ENCODE peak calls at places on chromosomes 5 and 9, in four cellular contexts. M is A549, H is HepG2, N is H1. Z is an unnamed sample.

GRCh38 chr5:91538179-91538578 is 155.1 kb upstream of the ARRDC3 start:
- DNase-seq in M (no peak), H (no peak), N (no peak), Z (no peak)

GRCh38 chr5:84437673-84438315 is 53.1 kb upstream of the EDIL3 start:
- DNase-seq in M (peak; percentile 8), H (no peak), N (no peak), Z (no peak)

GRCh38 chr9:127683723-127684122 is 23.1 kb upstream of the CFAP157 start:
- DNase-seq in M (no peak), H (no peak), N (no peak), Z (no peak)

GRCh38 chr5:170200876-170201275 is 31.9 kb upstream of the C5orf58 start:
- DNase-seq in M (no peak), H (no peak), N (no peak), Z (no peak)

GRCh38 chr9:79461735-79462134 is 110.0 kb upstream of the TLE4 start:
- DNase-seq in M (no peak), H (no peak), N (no peak), Z (no peak)

GRCh38 chr5:125125031-125125823 is 378.8 kb upstream of the ZNF608 start:
- DNase-seq in M (no peak), H (no peak), N (no peak), Z (no peak)

GRCh38 chr5:137245438-137245837 is 253.7 kb downstream of the SPOCK1 start:
- DNase-seq in M (no peak), H (no peak), N (no peak), Z (no peak)

GRCh38 chr9:3359778-3360177 is 166.0 kb downstream of the RFX3 start:
- DNase-seq in M (no peak), H (no peak), N (no peak), Z (no peak)

GRCh38 chr5:105745111-105745510 is 1925.6 kb downstream of the EFNA5 start:
- DNase-seq in M (no peak), H (no peak), N (no peak), Z (no peak)

GRCh38 chr9:27610622-27611021 is 37.3 kb upstream of the C9orf72 start:
- DNase-seq in M (no peak), H (no peak), N (no peak), Z (no peak)

GRCh38 chr5:34539183-34539582 is 116.9 kb upstream of the RAI14 start:
- DNase-seq in M (no peak), H (no peak), N (no peak), Z (no peak)

GRCh38 chr9:123248630-123249029 is 19.8 kb downstream of the STRBP start:
- DNase-seq in M (no peak), H (no peak), N (no peak), Z (no peak)

GRCh38 chr5:146751781-146752401 is 126.7 kb downstream of the PPP2R2B start:
- DNase-seq in M (no peak), H (no peak), N (no peak), Z (no peak)

GRCh38 chr9:77725820-77726219 is 77.7 kb upstream of the GNA14 start:
- DNase-seq in M (no peak), H (no peak), N (no peak), Z (no peak)

DNA sequence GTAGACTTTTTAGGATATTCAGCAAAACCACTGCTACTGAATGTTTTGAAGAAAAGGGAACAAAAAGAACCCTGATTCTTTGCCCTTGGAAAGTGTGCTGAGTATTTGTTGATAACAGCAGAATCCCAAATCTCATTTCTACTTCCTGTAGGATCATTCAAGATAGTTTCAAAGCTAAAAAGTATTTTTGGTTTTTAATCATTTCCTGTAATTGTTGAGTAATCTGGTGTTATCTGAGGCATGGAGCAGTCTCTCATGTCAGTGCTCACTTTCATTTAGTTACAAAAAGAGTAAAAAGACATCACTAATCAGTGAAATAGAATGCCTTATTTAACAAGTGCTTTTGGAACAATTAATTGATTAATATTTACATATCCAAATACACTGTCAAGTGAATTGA is 56.1 kb downstream of the ITGA2 start:
- DNase-seq in M (no peak), H (no peak), N (no peak), Z (no peak)
- TF ChIP-seq CEBPB in M (no peak), H (no peak), N (no peak), Z (no peak)

DNA sequence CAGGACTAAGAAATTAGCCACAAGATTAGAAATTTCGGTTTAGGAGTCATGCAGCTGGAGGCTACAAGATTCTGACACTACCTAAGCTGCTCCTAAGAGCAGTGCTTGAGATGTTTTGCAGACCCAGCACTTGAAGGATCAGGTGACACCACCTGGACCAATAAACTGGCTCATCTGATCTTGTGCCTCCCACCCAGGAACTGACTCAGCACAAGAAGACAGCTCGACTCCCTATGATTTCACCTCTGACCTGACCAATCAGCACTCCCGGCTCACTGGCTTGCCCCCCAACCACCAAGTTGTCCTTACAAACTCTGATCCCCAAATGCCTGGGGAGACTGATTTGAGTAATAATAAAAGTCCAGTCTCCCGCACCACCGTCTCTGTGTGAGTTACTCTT is 170.4 kb downstream of the TTC39B start:
- DNase-seq in M (peak; percentile 21), H (no peak), N (no peak), Z (peak; percentile 16)
- TF ChIP-seq PHF8 in M (no peak), H (no peak), N (no peak), Z (no peak)

DNA sequence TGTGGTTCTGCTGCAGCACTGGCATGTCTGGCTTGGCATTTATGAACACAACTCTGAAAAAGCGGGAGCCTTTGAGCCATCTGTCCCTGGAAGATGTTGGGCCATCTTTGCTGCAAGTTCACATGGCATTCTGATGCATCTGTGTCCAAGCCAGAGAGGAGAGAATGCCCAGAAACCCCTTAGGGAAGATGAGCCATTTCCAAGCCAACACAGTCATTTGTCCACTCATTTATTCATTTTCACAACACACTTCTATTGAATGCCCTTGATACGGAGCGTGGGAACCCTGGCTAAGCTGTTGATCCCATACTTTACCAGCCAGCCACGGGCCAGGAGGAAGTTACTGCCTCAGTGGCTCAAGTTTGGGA is 71.3 kb downstream of the CFAP90 start:
- DNase-seq in M (no peak), H (no peak), N (no peak), Z (no peak)
- TF ChIP-seq CEBPB in M (no peak), H (no peak), N (no peak), Z (no peak)

DNA sequence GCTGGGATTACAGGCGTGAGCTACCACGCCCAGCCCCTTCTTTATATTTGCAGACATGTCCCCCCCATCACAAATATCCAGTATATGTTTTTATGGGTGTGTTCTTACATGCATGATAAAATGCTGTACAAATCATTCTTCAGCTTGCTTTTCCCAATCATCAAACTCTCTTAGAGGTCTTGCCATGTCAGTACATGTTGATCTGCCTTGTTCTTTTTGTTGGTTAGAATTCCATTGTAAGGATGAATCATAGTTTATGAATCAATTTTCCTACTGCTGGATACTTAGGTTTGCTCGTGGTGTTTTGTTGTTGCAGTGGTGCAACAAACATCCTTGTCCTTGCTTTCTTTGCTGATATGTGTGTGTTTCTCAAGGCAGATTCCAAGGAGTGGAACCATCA is 79.9 kb upstream of the NEURL1B start:
- DNase-seq in M (no peak), H (no peak), N (no peak), Z (no peak)
- TF ChIP-seq PHF8 in M (no peak), H (no peak), N (no peak), Z (no peak)

GRCh38 chr9:137277329-137278041 is at the start of gene TOR4A:
- DNase-seq in M (peak; percentile 92), H (peak; percentile 94), N (no peak), Z (peak; percentile 97)

GRCh38 chr9:137278061-137278912 is 761 bp downstream of the TOR4A start:
- DNase-seq in M (no peak), H (no peak), N (no peak), Z (peak; percentile 64)

GRCh38 chr9:137275937-137276756 is 1.4 kb upstream of the TOR4A start:
- DNase-seq in M (no peak), H (no peak), N (no peak), Z (no peak)

GRCh38 chr9:137275203-137275936 is 2.2 kb upstream of the TOR4A start:
- DNase-seq in M (no peak), H (no peak), N (no peak), Z (no peak)

GRCh38 chr9:137276757-137277328 is 683 bp upstream of the TOR4A start:
- DNase-seq in M (peak; percentile 79), H (peak; percentile 76), N (no peak), Z (peak; percentile 93)
- TF ChIP-seq CEBPB in M (peak; percentile 19), H (no peak), N (no peak), Z (peak; percentile 50)

Z was measured in K562.